ENCODE peak calls at places on chromosomes 13 and 19, in nine cellular contexts. One of them, this sample, is unnamed.

GRCh38 chr13:105735269-105735668 is 800.2 kb downstream of the EFNB2 start:
- DNase-seq in breast epithelium: no peak
- DNase-seq in spleen: no peak
- DNase-seq in HCT116: no peak
- DNase-seq in sigmoid colon: no peak
- DNase-seq in stomach: no peak
- DNase-seq in K562: no peak
- DNase-seq in HepG2: no peak
- DNase-seq in GM12892: no peak
- DNase-seq in this sample: no peak

GRCh38 chr19:7258840-7259395 is 35.3 kb downstream of the INSR start:
- DNase-seq in breast epithelium: no peak
- DNase-seq in spleen: no peak
- DNase-seq in HCT116: no peak
- DNase-seq in sigmoid colon: no peak
- DNase-seq in stomach: no peak
- DNase-seq in K562: no peak
- DNase-seq in HepG2: no peak
- DNase-seq in GM12892: no peak
- DNase-seq in this sample: no peak

GRCh38 chr13:40562975-40563349 is 103.5 kb downstream of the FOXO1 start:
- DNase-seq in breast epithelium: no peak
- DNase-seq in spleen: peak; percentile 83
- DNase-seq in HCT116: no peak
- DNase-seq in sigmoid colon: no peak
- DNase-seq in stomach: no peak
- DNase-seq in K562: no peak
- DNase-seq in HepG2: no peak
- DNase-seq in GM12892: no peak
- DNase-seq in this sample: no peak

GRCh38 chr19:5579286-5579685 is 11.5 kb upstream of the TINCR start:
- DNase-seq in breast epithelium: no peak
- DNase-seq in spleen: no peak
- DNase-seq in HCT116: no peak
- DNase-seq in sigmoid colon: no peak
- DNase-seq in stomach: no peak
- DNase-seq in K562: no peak
- DNase-seq in HepG2: no peak
- DNase-seq in GM12892: no peak
- DNase-seq in this sample: no peak

GRCh38 chr13:90686438-90686837 is 661.0 kb upstream of the MIR17HG start:
- DNase-seq in breast epithelium: no peak
- DNase-seq in spleen: no peak
- DNase-seq in HCT116: no peak
- DNase-seq in sigmoid colon: no peak
- DNase-seq in stomach: no peak
- DNase-seq in K562: no peak
- DNase-seq in HepG2: no peak
- DNase-seq in GM12892: no peak
- DNase-seq in this sample: no peak

GRCh38 chr19:23991170-23991569 is 76.5 kb downstream of the ZNF726 start:
- DNase-seq in breast epithelium: no peak
- DNase-seq in spleen: no peak
- DNase-seq in HCT116: no peak
- DNase-seq in sigmoid colon: no peak
- DNase-seq in stomach: peak; percentile 83
- DNase-seq in K562: no peak
- DNase-seq in HepG2: peak; percentile 49
- DNase-seq in GM12892: no peak
- DNase-seq in this sample: no peak

GRCh38 chr19:51564791-51565190 is 6.3 kb upstream of the ZNF175 start:
- DNase-seq in breast epithelium: no peak
- DNase-seq in spleen: no peak
- DNase-seq in HCT116: no peak
- DNase-seq in sigmoid colon: no peak
- DNase-seq in stomach: no peak
- DNase-seq in K562: peak; percentile 43
- DNase-seq in HepG2: no peak
- DNase-seq in GM12892: no peak
- DNase-seq in this sample: no peak

GRCh38 chr13:39515231-39515630 is 87.8 kb downstream of the LHFPL6 start:
- DNase-seq in breast epithelium: no peak
- DNase-seq in spleen: no peak
- DNase-seq in HCT116: no peak
- DNase-seq in sigmoid colon: no peak
- DNase-seq in stomach: no peak
- DNase-seq in K562: no peak
- DNase-seq in HepG2: no peak
- DNase-seq in GM12892: no peak
- DNase-seq in this sample: no peak

GRCh38 chr19:3554254-3555083 is 2.9 kb downstream of the MFSD12 start:
- DNase-seq in breast epithelium: no peak
- DNase-seq in spleen: peak; percentile 77
- DNase-seq in HCT116: no peak
- DNase-seq in sigmoid colon: no peak
- DNase-seq in stomach: no peak
- DNase-seq in K562: no peak
- DNase-seq in HepG2: no peak
- DNase-seq in GM12892: no peak
- DNase-seq in this sample: no peak

GRCh38 chr13:78032132-78032531 is 113.5 kb upstream of the EDNRB start:
- DNase-seq in breast epithelium: no peak
- DNase-seq in spleen: no peak
- DNase-seq in HCT116: no peak
- DNase-seq in sigmoid colon: no peak
- DNase-seq in stomach: no peak
- DNase-seq in K562: no peak
- DNase-seq in HepG2: no peak
- DNase-seq in GM12892: no peak
- DNase-seq in this sample: no peak

GRCh38 chr19:17687857-17688784 is at the start of gene UNC13A:
- DNase-seq in breast epithelium: no peak
- DNase-seq in spleen: peak; percentile 75
- DNase-seq in HCT116: no peak
- DNase-seq in sigmoid colon: no peak
- DNase-seq in stomach: peak; percentile 37
- DNase-seq in K562: peak; percentile 90
- DNase-seq in HepG2: no peak
- DNase-seq in GM12892: peak; percentile 62
- DNase-seq in this sample: no peak

GRCh38 chr13:110062077-110062776 is 244.7 kb downstream of the COL4A1 start:
- DNase-seq in breast epithelium: no peak
- DNase-seq in spleen: no peak
- DNase-seq in HCT116: no peak
- DNase-seq in sigmoid colon: no peak
- DNase-seq in stomach: no peak
- DNase-seq in K562: no peak
- DNase-seq in HepG2: no peak
- DNase-seq in GM12892: no peak
- DNase-seq in this sample: no peak

GRCh38 chr13:74062933-74063332 is 71.3 kb downstream of the KLF12 start:
- DNase-seq in breast epithelium: no peak
- DNase-seq in spleen: peak; percentile 78
- DNase-seq in HCT116: no peak
- DNase-seq in sigmoid colon: peak; percentile 82
- DNase-seq in stomach: no peak
- DNase-seq in K562: no peak
- DNase-seq in HepG2: no peak
- DNase-seq in GM12892: no peak
- DNase-seq in this sample: peak; percentile 8

GRCh38 chr19:35613574-35613973 is 1.0 kb downstream of the HAUS5 start:
- DNase-seq in breast epithelium: no peak
- DNase-seq in spleen: no peak
- DNase-seq in HCT116: no peak
- DNase-seq in sigmoid colon: no peak
- DNase-seq in stomach: no peak
- DNase-seq in K562: no peak
- DNase-seq in HepG2: no peak
- DNase-seq in GM12892: no peak
- DNase-seq in this sample: no peak
- TF ChIP-seq POLR2A in breast epithelium: no peak
- TF ChIP-seq POLR2A in spleen: no peak
- TF ChIP-seq POLR2A in HCT116: no peak
- TF ChIP-seq POLR2A in sigmoid colon: no peak
- TF ChIP-seq POLR2A in stomach: no peak
- TF ChIP-seq POLR2A in K562: no peak
- TF ChIP-seq POLR2A in HepG2: no peak
- TF ChIP-seq POLR2A in GM12892: no peak
- TF ChIP-seq POLR2A in this sample: no peak

GRCh38 chr13:48961379-48961778 is 14.3 kb upstream of the FNDC3A start:
- DNase-seq in breast epithelium: no peak
- DNase-seq in spleen: no peak
- DNase-seq in HCT116: no peak
- DNase-seq in sigmoid colon: no peak
- DNase-seq in stomach: no peak
- DNase-seq in K562: no peak
- DNase-seq in HepG2: no peak
- DNase-seq in GM12892: no peak
- DNase-seq in this sample: no peak

GRCh38 chr13:48969685-48970084 is 6.0 kb upstream of the FNDC3A start:
- DNase-seq in breast epithelium: no peak
- DNase-seq in spleen: no peak
- DNase-seq in HCT116: no peak
- DNase-seq in sigmoid colon: no peak
- DNase-seq in stomach: no peak
- DNase-seq in K562: no peak
- DNase-seq in HepG2: no peak
- DNase-seq in GM12892: no peak
- DNase-seq in this sample: no peak

GRCh38 chr13:48962281-48962680 is 13.4 kb upstream of the FNDC3A start:
- DNase-seq in breast epithelium: no peak
- DNase-seq in spleen: no peak
- DNase-seq in HCT116: no peak
- DNase-seq in sigmoid colon: no peak
- DNase-seq in stomach: no peak
- DNase-seq in K562: no peak
- DNase-seq in HepG2: no peak
- DNase-seq in GM12892: no peak
- DNase-seq in this sample: no peak

GRCh38 chr13:48965736-48966135 is 10.0 kb upstream of the FNDC3A start:
- DNase-seq in breast epithelium: no peak
- DNase-seq in spleen: no peak
- DNase-seq in HCT116: no peak
- DNase-seq in sigmoid colon: no peak
- DNase-seq in stomach: no peak
- DNase-seq in K562: no peak
- DNase-seq in HepG2: no peak
- DNase-seq in GM12892: no peak
- DNase-seq in this sample: no peak
- TF ChIP-seq POLR2AphosphoS5 in breast epithelium: no peak
- TF ChIP-seq POLR2AphosphoS5 in spleen: no peak
- TF ChIP-seq POLR2AphosphoS5 in HCT116: no peak
- TF ChIP-seq POLR2AphosphoS5 in sigmoid colon: no peak
- TF ChIP-seq POLR2AphosphoS5 in stomach: no peak
- TF ChIP-seq POLR2AphosphoS5 in K562: no peak
- TF ChIP-seq POLR2AphosphoS5 in HepG2: no peak
- TF ChIP-seq POLR2AphosphoS5 in GM12892: no peak
- TF ChIP-seq POLR2AphosphoS5 in this sample: no peak

DNA sequence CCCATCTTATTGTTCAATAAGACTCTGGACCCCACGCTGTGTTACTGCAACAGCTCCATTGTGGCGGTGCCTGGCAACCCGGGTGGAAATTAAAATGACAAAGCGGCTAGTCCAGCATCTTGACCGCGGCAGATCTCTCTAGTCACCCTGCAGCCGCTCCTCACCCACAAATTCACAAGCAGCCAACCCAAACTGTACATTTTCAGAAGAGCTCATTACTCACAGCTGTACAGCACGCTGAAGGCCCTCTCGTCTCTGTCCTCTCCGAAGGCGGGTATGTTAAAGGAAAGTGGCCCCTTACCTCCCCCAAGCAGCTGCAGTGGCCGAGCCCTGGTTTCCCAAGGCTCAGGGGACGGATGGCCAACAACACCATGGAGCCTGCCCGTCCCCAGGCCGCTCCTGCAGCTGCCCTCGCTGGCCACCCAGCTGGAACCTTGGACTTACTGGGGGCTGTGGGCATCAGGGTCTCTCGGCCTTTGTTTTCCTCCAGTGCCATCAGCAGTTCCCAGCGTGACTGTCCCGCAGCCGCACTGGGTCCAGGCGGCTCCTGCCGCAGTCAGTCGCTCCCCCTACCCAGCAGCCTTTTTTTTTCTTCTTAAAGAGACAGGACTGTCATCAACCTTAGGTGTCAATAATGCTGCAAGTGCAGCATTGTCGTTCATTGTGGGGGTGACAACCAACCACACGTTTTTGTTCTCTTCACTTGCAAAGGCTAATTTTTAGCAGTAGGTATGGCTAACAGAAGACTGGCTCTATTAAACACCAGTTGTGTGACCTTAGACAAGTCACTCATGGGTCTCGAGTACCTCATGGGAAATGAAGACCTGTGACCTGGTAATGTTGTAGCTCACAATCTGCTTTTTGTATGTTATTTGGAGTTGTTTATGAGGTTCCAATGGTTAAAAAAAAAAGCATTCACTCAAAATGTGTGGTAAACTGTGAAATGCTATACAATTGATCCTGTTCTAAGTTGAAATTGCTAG is at the start of gene SACS:
- DNase-seq in breast epithelium: no peak
- DNase-seq in spleen: no peak
- DNase-seq in HCT116: no peak
- DNase-seq in sigmoid colon: peak; percentile 67
- DNase-seq in stomach: no peak
- DNase-seq in K562: no peak
- DNase-seq in HepG2: no peak
- DNase-seq in GM12892: no peak
- DNase-seq in this sample: no peak
- TF ChIP-seq POLR2A in breast epithelium: no peak
- TF ChIP-seq POLR2A in spleen: no peak
- TF ChIP-seq POLR2A in HCT116: no peak
- TF ChIP-seq POLR2A in sigmoid colon: no peak
- TF ChIP-seq POLR2A in stomach: no peak
- TF ChIP-seq POLR2A in K562: no peak
- TF ChIP-seq POLR2A in HepG2: no peak
- TF ChIP-seq POLR2A in GM12892: no peak
- TF ChIP-seq POLR2A in this sample: no peak

GRCh38 chr13:112781287-112781686 is 91.4 kb downstream of the ATP11A start:
- DNase-seq in breast epithelium: no peak
- DNase-seq in spleen: no peak
- DNase-seq in HCT116: no peak
- DNase-seq in sigmoid colon: no peak
- DNase-seq in stomach: peak; percentile 17
- DNase-seq in K562: no peak
- DNase-seq in HepG2: no peak
- DNase-seq in GM12892: no peak
- DNase-seq in this sample: no peak
- TF ChIP-seq POLR2AphosphoS5 in breast epithelium: no peak
- TF ChIP-seq POLR2AphosphoS5 in spleen: no peak
- TF ChIP-seq POLR2AphosphoS5 in HCT116: no peak
- TF ChIP-seq POLR2AphosphoS5 in sigmoid colon: no peak
- TF ChIP-seq POLR2AphosphoS5 in stomach: no peak
- TF ChIP-seq POLR2AphosphoS5 in K562: no peak
- TF ChIP-seq POLR2AphosphoS5 in HepG2: no peak
- TF ChIP-seq POLR2AphosphoS5 in GM12892: no peak
- TF ChIP-seq POLR2AphosphoS5 in this sample: no peak